ENCODE peak calls at places on chromosome 7, in nine cellular contexts. T, R, A, K, X, Y, Q, D and Z are unnamed samples.
A peak's percentile ranks its signal among the peaks of the same experiment; 100 is the strongest.

GRCh38 chr7:134255814-134256213 is 60.9 kb downstream of the SLC35B4 start:
- DNase-seq in D (no peak), Y (no peak), Q (no peak), T (no peak), X (no peak), A (no peak), K (no peak), R (no peak), Z (no peak)

GRCh38 chr7:82234457-82235049 is 209.0 kb downstream of the CACNA2D1 start:
- DNase-seq in D (no peak), R (no peak), X (peak; percentile 11), Y (no peak), K (peak; percentile 15), A (no peak), T (no peak), Q (peak; percentile 75), Z (peak; percentile 73)

GRCh38 chr7:112970771-112971170 is 115.9 kb downstream of the GPR85 start:
- DNase-seq in R (no peak), T (no peak), Y (no peak), A (no peak), Q (no peak), D (no peak), X (no peak), K (no peak), Z (no peak)

GRCh38 chr7:90766814-90767564 is 170.9 kb downstream of the CDK14 start:
- DNase-seq in A (no peak), X (no peak), D (no peak), R (no peak), K (no peak), T (peak; percentile 80), Q (peak; percentile 86), Y (no peak), Z (peak; percentile 73)

GRCh38 chr7:151853896-151854807 is 22.8 kb downstream of the PRKAG2 start:
- DNase-seq in Q (no peak), Y (no peak), T (no peak), A (peak; percentile 62), X (no peak), R (peak; percentile 87), K (no peak), D (peak; percentile 66), Z (no peak)

GRCh38 chr7:140876519-140877248 is 48.0 kb downstream of the BRAF start:
- DNase-seq in Y (no peak), A (no peak), K (peak; percentile 29), X (peak; percentile 27), Q (peak; percentile 79), T (peak; percentile 65), D (no peak), R (no peak), Z (peak; percentile 73)

GRCh38 chr7:129122751-129123516 is 21.6 kb upstream of the TSPAN33 start:
- DNase-seq in K (no peak), X (no peak), Q (peak; percentile 16), D (no peak), A (no peak), T (peak; percentile 10), R (no peak), Y (no peak), Z (no peak)

GRCh38 chr7:23058412-23059096 is 44.6 kb upstream of the HYCC1 start:
- DNase-seq in K (no peak), Q (no peak), X (no peak), T (no peak), Y (no peak), R (no peak), D (no peak), A (no peak), Z (no peak)

GRCh38 chr7:137402535-137403258 is 59.2 kb upstream of the PTN start:
- DNase-seq in X (no peak), Q (no peak), R (no peak), D (no peak), K (no peak), Y (no peak), A (no peak), T (no peak), Z (no peak)

GRCh38 chr7:20217193-20217948 is at the start of gene MACC1:
- DNase-seq in R (no peak), K (no peak), T (peak; percentile 94), X (no peak), D (peak; percentile 81), Y (peak; percentile 77), A (peak; percentile 82), Q (no peak), Z (no peak)

GRCh38 chr7:142808802-142809583 is 38.2 kb downstream of the PRSS2 start:
- DNase-seq in T (peak; percentile 26), R (no peak), D (peak; percentile 79), X (no peak), A (peak; percentile 60), Q (peak; percentile 33), Y (peak; percentile 44), K (no peak), Z (no peak)

GRCh38 chr7:142956951-142957623 is 5.1 kb downstream of the KEL start:
- DNase-seq in K (no peak), X (no peak), A (no peak), Y (no peak), T (peak; percentile 16), Q (no peak), R (no peak), D (no peak), Z (peak; percentile 49)

DNA sequence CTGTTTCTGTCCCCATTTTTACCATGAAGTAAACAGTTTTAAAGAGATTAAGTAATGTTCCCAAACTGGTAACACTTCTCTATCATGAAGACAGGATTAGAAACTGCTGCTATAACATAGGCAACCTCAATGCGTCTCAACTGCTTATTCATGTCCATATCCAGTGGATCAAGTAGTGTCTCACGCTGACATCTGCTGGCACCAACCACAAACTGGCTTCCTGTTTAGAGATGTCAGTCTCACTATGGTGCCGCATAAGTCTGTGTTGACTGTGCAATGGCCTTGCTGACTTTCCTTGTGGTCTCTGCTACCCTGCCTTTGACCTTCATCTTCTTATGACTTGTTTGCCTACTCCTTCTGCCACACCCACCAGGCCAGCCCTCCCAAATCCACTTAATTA is 369.6 kb upstream of the DPP6 start:
- DNase-seq in T (no peak), K (no peak), D (no peak), Q (no peak), R (no peak), Y (no peak), X (no peak), A (no peak), Z (no peak)
- TF ChIP-seq CTCF in T (no peak), K (no peak), D (no peak), Q (no peak), R (no peak), Y (no peak), X (no peak), A (no peak), Z (no peak)

DNA sequence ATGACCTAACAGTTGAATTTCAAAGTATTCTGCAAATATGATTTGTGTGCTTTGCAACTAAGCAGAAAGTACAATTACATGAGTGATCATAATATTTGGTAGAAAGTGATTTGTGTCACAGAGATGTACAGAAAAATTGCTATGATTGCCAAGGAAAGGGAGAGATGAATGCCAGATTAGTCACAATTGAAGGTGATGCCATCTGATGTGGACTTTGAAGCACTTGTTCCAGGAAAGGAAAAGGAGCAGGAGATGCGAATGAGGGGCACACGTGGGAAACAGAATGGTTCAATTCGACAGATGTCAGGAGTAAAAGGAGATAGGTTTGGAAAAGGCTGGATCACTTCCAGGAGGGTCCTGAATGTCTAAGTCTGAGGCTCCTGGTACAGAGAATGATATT is 153.1 kb upstream of the LAMB4 start:
- DNase-seq in T (no peak), K (no peak), Y (no peak), X (no peak), A (no peak), Q (peak; percentile 22), D (no peak), R (no peak), Z (no peak)
- H3K4me3 ChIP-seq in T (no peak overlapping the region), K (no peak overlapping the region), Y (no peak overlapping the region), X (no peak overlapping the region), A (no peak overlapping the region), Q (no peak overlapping the region), D (no peak overlapping the region), R (no peak overlapping the region), Z (no peak overlapping the region)

GRCh38 chr7:37732253-37732652 is 48.7 kb downstream of the GPR141 start:
- DNase-seq in Q (peak; percentile 2), Y (peak; percentile 44), X (no peak), R (no peak), D (no peak), A (no peak), T (peak; percentile 12), K (no peak), Z (no peak)
- TF ChIP-seq CTCF in Q (no peak), Y (peak; percentile 45), X (no peak), R (peak; percentile 52), D (peak; percentile 22), A (peak; percentile 51), T (peak; percentile 21), K (no peak), Z (no peak)

GRCh38 chr7:105643384-105643783 is 62.1 kb upstream of the EFCAB10 start:
- DNase-seq in K (no peak), R (no peak), A (no peak), Y (no peak), X (no peak), Q (no peak), T (no peak), D (no peak), Z (no peak)

GRCh38 chr7:105641236-105641810 is 60.0 kb upstream of the EFCAB10 start:
- DNase-seq in K (no peak), T (no peak), R (no peak), Y (no peak), A (no peak), X (no peak), Q (no peak), D (no peak), Z (no peak)

GRCh38 chr7:105644937-105645336 is 63.6 kb upstream of the EFCAB10 start:
- DNase-seq in D (no peak), T (no peak), A (no peak), K (no peak), Q (no peak), Y (no peak), R (no peak), X (no peak), Z (no peak)

GRCh38 chr7:105642264-105642663 is 61.0 kb upstream of the EFCAB10 start:
- DNase-seq in T (no peak), D (no peak), A (no peak), R (no peak), K (no peak), Q (no peak), X (no peak), Y (no peak), Z (no peak)

GRCh38 chr7:105643857-105644256 is 62.6 kb upstream of the EFCAB10 start:
- DNase-seq in D (no peak), T (no peak), Q (no peak), R (no peak), K (no peak), Y (no peak), A (no peak), X (no peak), Z (peak; percentile 39)
- H3K4me3 ChIP-seq in D (no peak overlapping the region), T (no peak overlapping the region), Q (no peak overlapping the region), R (no peak overlapping the region), K (no peak overlapping the region), Y (no peak overlapping the region), A (no peak overlapping the region), X (no peak overlapping the region), Z (no peak overlapping the region)

DNA sequence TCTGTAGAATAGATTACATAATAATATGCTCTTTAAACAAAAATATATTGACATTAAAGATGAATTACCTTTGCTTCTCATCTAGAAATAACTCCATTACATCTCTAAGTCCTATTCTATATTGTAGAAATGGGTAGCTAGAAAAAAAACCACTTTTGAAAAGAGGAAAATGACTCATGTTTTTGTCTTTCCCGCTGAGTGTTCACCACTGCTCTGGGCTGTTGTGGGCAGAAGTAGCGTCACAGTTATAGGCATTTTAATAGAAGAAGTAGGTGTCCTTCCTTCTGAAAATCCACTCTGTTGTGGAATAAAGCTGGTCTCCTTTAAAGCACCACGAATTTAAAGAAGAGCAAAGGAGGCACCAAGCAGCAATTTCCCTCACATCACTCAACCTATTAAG is 117.6 kb upstream of the NFE2L3 start:
- DNase-seq in Q (no peak), R (no peak), D (no peak), X (no peak), Y (no peak), T (no peak), K (no peak), A (no peak), Z (no peak)
- TF ChIP-seq CTCF in Q (no peak), R (no peak), D (no peak), X (no peak), Y (no peak), T (no peak), K (no peak), A (no peak), Z (no peak)